ENCODE peak calls at places on chromosomes 3 and 15, in six cellular contexts. One of them, this sample, is unnamed. For H3K4me1, the result is how much of the 10 kb centered on the place peaks cover.

GRCh38 chr3:132783152-132783551 is 60.9 kb upstream of the NPHP3 start:
- DNase-seq in body of pancreas: no peak
- DNase-seq in PC-9: no peak
- DNase-seq in lower lobe of right lung: no peak
- DNase-seq in left ventricle myocardium inferior: no peak
- DNase-seq in breast epithelium: no peak
- DNase-seq in this sample: no peak

GRCh38 chr3:42685363-42685881 is at the start of gene KLHL40:
- DNase-seq in breast epithelium: no peak
- DNase-seq in body of pancreas: no peak
- DNase-seq in PC-9: no peak
- DNase-seq in left ventricle myocardium inferior: peak
- DNase-seq in lower lobe of right lung: no peak
- DNase-seq in this sample: no peak

GRCh38 chr3:120168038-120168437 is 73.8 kb upstream of the GSK3B start:
- DNase-seq in body of pancreas: no peak
- DNase-seq in left ventricle myocardium inferior: no peak
- DNase-seq in breast epithelium: no peak
- DNase-seq in lower lobe of right lung: no peak
- DNase-seq in PC-9: no peak
- DNase-seq in this sample: no peak

GRCh38 chr3:196222876-196223595 is 6.7 kb downstream of the SLC51A start:
- DNase-seq in left ventricle myocardium inferior: no peak
- DNase-seq in breast epithelium: no peak
- DNase-seq in PC-9: no peak
- DNase-seq in lower lobe of right lung: no peak
- DNase-seq in body of pancreas: peak
- DNase-seq in this sample: no peak

GRCh38 chr3:140292154-140292553 is 357.2 kb downstream of the CLSTN2 start:
- DNase-seq in body of pancreas: no peak
- DNase-seq in left ventricle myocardium inferior: no peak
- DNase-seq in PC-9: no peak
- DNase-seq in breast epithelium: no peak
- DNase-seq in lower lobe of right lung: no peak
- DNase-seq in this sample: no peak

GRCh38 chr3:65576942-65577341 is 461.8 kb downstream of the MAGI1 start:
- DNase-seq in PC-9: no peak
- DNase-seq in breast epithelium: no peak
- DNase-seq in body of pancreas: no peak
- DNase-seq in lower lobe of right lung: no peak
- DNase-seq in left ventricle myocardium inferior: no peak
- DNase-seq in this sample: no peak

GRCh38 chr3:172155880-172156279 is 116.5 kb downstream of the FNDC3B start:
- DNase-seq in breast epithelium: no peak
- DNase-seq in body of pancreas: no peak
- DNase-seq in lower lobe of right lung: no peak
- DNase-seq in PC-9: no peak
- DNase-seq in left ventricle myocardium inferior: no peak
- DNase-seq in this sample: no peak

GRCh38 chr3:129442947-129443346 is 2.9 kb downstream of the IFT122 start:
- DNase-seq in PC-9: no peak
- DNase-seq in body of pancreas: no peak
- DNase-seq in breast epithelium: no peak
- DNase-seq in left ventricle myocardium inferior: no peak
- DNase-seq in lower lobe of right lung: no peak
- DNase-seq in this sample: no peak

GRCh38 chr3:111299070-111299672 is 227.6 kb downstream of the NECTIN3 start:
- DNase-seq in breast epithelium: no peak
- DNase-seq in lower lobe of right lung: no peak
- DNase-seq in PC-9: no peak
- DNase-seq in body of pancreas: no peak
- DNase-seq in left ventricle myocardium inferior: no peak
- DNase-seq in this sample: no peak

GRCh38 chr3:194323785-194324735 is 27.1 kb downstream of the CPN2 start:
- DNase-seq in breast epithelium: peak
- DNase-seq in body of pancreas: peak
- DNase-seq in lower lobe of right lung: no peak
- DNase-seq in left ventricle myocardium inferior: peak
- DNase-seq in PC-9: peak
- DNase-seq in this sample: no peak

GRCh38 chr15:95174880-95175279 is 943.5 kb downstream of the MCTP2 start:
- DNase-seq in left ventricle myocardium inferior: no peak
- DNase-seq in body of pancreas: no peak
- DNase-seq in lower lobe of right lung: no peak
- DNase-seq in PC-9: no peak
- DNase-seq in breast epithelium: no peak
- DNase-seq in this sample: no peak

GRCh38 chr3:186598108-186598784 is 14.6 kb upstream of the AHSG start:
- DNase-seq in PC-9: no peak
- DNase-seq in breast epithelium: no peak
- DNase-seq in left ventricle myocardium inferior: peak
- DNase-seq in body of pancreas: peak
- DNase-seq in lower lobe of right lung: no peak
- DNase-seq in this sample: peak

GRCh38 chr3:159583662-159584061 is 405.0 kb upstream of the IL12A start:
- DNase-seq in lower lobe of right lung: no peak
- DNase-seq in breast epithelium: no peak
- DNase-seq in left ventricle myocardium inferior: no peak
- DNase-seq in body of pancreas: no peak
- DNase-seq in PC-9: no peak
- DNase-seq in this sample: no peak

GRCh38 chr15:65476942-65477341 is 40.5 kb downstream of the DPP8 start:
- DNase-seq in breast epithelium: no peak
- DNase-seq in lower lobe of right lung: no peak
- DNase-seq in body of pancreas: no peak
- DNase-seq in left ventricle myocardium inferior: no peak
- DNase-seq in PC-9: no peak
- DNase-seq in this sample: no peak

GRCh38 chr15:81315452-81316203 is 8.3 kb downstream of the STARD5 start:
- DNase-seq in PC-9: no peak
- DNase-seq in lower lobe of right lung: no peak
- DNase-seq in left ventricle myocardium inferior: no peak
- DNase-seq in breast epithelium: no peak
- DNase-seq in body of pancreas: no peak
- DNase-seq in this sample: no peak

GRCh38 chr15:72982750-72983149 is 69.5 kb upstream of the NEO1 start:
- DNase-seq in PC-9: no peak
- DNase-seq in lower lobe of right lung: no peak
- DNase-seq in left ventricle myocardium inferior: no peak
- DNase-seq in breast epithelium: no peak
- DNase-seq in body of pancreas: no peak
- DNase-seq in this sample: no peak

GRCh38 chr3:31132132-31132769 is 237.8 kb upstream of the GADL1 start:
- DNase-seq in lower lobe of right lung: no peak
- DNase-seq in body of pancreas: no peak
- DNase-seq in breast epithelium: no peak
- DNase-seq in left ventricle myocardium inferior: no peak
- DNase-seq in PC-9: no peak
- DNase-seq in this sample: no peak

GRCh38 chr3:8966150-8966819 is 3.0 kb upstream of the RAD18 start:
- DNase-seq in breast epithelium: no peak
- DNase-seq in body of pancreas: no peak
- DNase-seq in lower lobe of right lung: no peak
- DNase-seq in left ventricle myocardium inferior: no peak
- DNase-seq in PC-9: no peak
- DNase-seq in this sample: no peak

GRCh38 chr3:150255416-150255815 is 152.7 kb upstream of the TSC22D2 start:
- DNase-seq in lower lobe of right lung: no peak
- DNase-seq in left ventricle myocardium inferior: peak
- DNase-seq in PC-9: no peak
- DNase-seq in body of pancreas: peak
- DNase-seq in breast epithelium: no peak
- DNase-seq in this sample: no peak

GRCh38 chr3:94336076-94336741 is 273.3 kb downstream of the NSUN3 start:
- DNase-seq in lower lobe of right lung: no peak
- DNase-seq in PC-9: no peak
- DNase-seq in left ventricle myocardium inferior: no peak
- DNase-seq in body of pancreas: no peak
- DNase-seq in breast epithelium: no peak
- DNase-seq in this sample: no peak

GRCh38 chr3:42043116-42043796 is 47.9 kb upstream of the TRAK1 start:
- DNase-seq in breast epithelium: no peak
- DNase-seq in lower lobe of right lung: no peak
- DNase-seq in left ventricle myocardium inferior: peak
- DNase-seq in body of pancreas: peak
- DNase-seq in PC-9: peak
- DNase-seq in this sample: no peak

GRCh38 chr3:191253089-191253799 is 54.2 kb downstream of the OSTN start:
- DNase-seq in body of pancreas: no peak
- DNase-seq in lower lobe of right lung: no peak
- DNase-seq in breast epithelium: no peak
- DNase-seq in PC-9: no peak
- DNase-seq in left ventricle myocardium inferior: no peak
- DNase-seq in this sample: no peak
- H3K4me3 ChIP-seq in body of pancreas: no peak
- H3K4me3 ChIP-seq in lower lobe of right lung: no peak
- H3K4me3 ChIP-seq in breast epithelium: no peak
- H3K4me3 ChIP-seq in PC-9: no peak
- H3K4me3 ChIP-seq in left ventricle myocardium inferior: no peak
- H3K4me3 ChIP-seq in this sample: no peak

GRCh38 chr3:108322352-108322751 is 26.0 kb downstream of the HHLA2 start:
- DNase-seq in body of pancreas: no peak
- DNase-seq in lower lobe of right lung: no peak
- DNase-seq in left ventricle myocardium inferior: no peak
- DNase-seq in PC-9: no peak
- DNase-seq in breast epithelium: no peak
- DNase-seq in this sample: no peak
- TF ChIP-seq CTCF in body of pancreas: no peak
- TF ChIP-seq CTCF in lower lobe of right lung: no peak
- TF ChIP-seq CTCF in left ventricle myocardium inferior: no peak
- TF ChIP-seq CTCF in PC-9: no peak
- TF ChIP-seq CTCF in breast epithelium: no peak
- TF ChIP-seq CTCF in this sample: no peak

DNA sequence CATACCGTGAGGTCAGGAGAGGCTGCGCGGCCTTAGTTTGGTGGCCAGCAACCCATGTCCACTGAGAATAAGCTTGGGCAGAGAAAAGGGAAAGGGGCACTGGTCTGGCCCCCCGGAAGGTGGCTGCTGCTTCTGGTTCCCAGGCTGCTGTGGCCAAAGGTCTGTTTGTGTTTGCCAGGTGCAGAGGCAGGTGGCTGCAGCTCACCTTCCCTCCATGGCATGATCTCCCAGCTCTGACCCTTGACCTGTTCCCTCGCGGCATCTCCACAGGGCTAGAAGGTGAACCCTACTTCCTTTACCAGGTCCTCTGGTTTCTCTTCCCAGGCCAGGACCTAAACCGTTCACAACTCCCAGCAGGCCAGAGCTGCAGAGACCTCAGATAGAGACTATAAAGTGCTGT is 13.8 kb downstream of the VPS18 start:
- DNase-seq in PC-9: no peak
- DNase-seq in breast epithelium: no peak
- DNase-seq in left ventricle myocardium inferior: no peak
- DNase-seq in lower lobe of right lung: no peak
- DNase-seq in body of pancreas: no peak
- DNase-seq in this sample: no peak
- H3K4me1 ChIP-seq in PC-9: under half
- H3K4me1 ChIP-seq in breast epithelium: under half
- H3K4me1 ChIP-seq in left ventricle myocardium inferior: half or more
- H3K4me1 ChIP-seq in lower lobe of right lung: half or more
- H3K4me1 ChIP-seq in body of pancreas: under half
- H3K4me1 ChIP-seq in this sample: under half

GRCh38 chr3:33644598-33644997 is 73.5 kb downstream of the CLASP2 start:
- DNase-seq in body of pancreas: no peak
- DNase-seq in PC-9: no peak
- DNase-seq in left ventricle myocardium inferior: no peak
- DNase-seq in breast epithelium: no peak
- DNase-seq in lower lobe of right lung: no peak
- DNase-seq in this sample: no peak
- H3K4me3 ChIP-seq in body of pancreas: no peak
- H3K4me3 ChIP-seq in PC-9: no peak
- H3K4me3 ChIP-seq in left ventricle myocardium inferior: no peak
- H3K4me3 ChIP-seq in breast epithelium: no peak
- H3K4me3 ChIP-seq in lower lobe of right lung: no peak
- H3K4me3 ChIP-seq in this sample: no peak

GRCh38 chr3:161413127-161413854 is 42.0 kb upstream of the SPTSSB start:
- DNase-seq in body of pancreas: peak
- DNase-seq in PC-9: no peak
- DNase-seq in left ventricle myocardium inferior: peak
- DNase-seq in breast epithelium: peak
- DNase-seq in lower lobe of right lung: no peak
- DNase-seq in this sample: no peak
- TF ChIP-seq CTCF in body of pancreas: no peak
- TF ChIP-seq CTCF in PC-9: no peak
- TF ChIP-seq CTCF in left ventricle myocardium inferior: no peak
- TF ChIP-seq CTCF in breast epithelium: no peak
- TF ChIP-seq CTCF in lower lobe of right lung: no peak
- TF ChIP-seq CTCF in this sample: no peak

GRCh38 chr15:79090487-79091203 is at the start of gene RASGRF1:
- DNase-seq in body of pancreas: peak
- DNase-seq in lower lobe of right lung: no peak
- DNase-seq in left ventricle myocardium inferior: no peak
- DNase-seq in breast epithelium: no peak
- DNase-seq in PC-9: no peak
- DNase-seq in this sample: no peak

GRCh38 chr15:79092382-79092781 is 1.8 kb upstream of the RASGRF1 start:
- DNase-seq in breast epithelium: no peak
- DNase-seq in left ventricle myocardium inferior: no peak
- DNase-seq in PC-9: no peak
- DNase-seq in lower lobe of right lung: no peak
- DNase-seq in body of pancreas: no peak
- DNase-seq in this sample: no peak

GRCh38 chr15:79093352-79093935 is 2.9 kb upstream of the RASGRF1 start:
- DNase-seq in breast epithelium: no peak
- DNase-seq in left ventricle myocardium inferior: no peak
- DNase-seq in body of pancreas: no peak
- DNase-seq in lower lobe of right lung: no peak
- DNase-seq in PC-9: no peak
- DNase-seq in this sample: no peak

GRCh38 chr15:79091204-79091867 is 756 bp upstream of the RASGRF1 start:
- DNase-seq in lower lobe of right lung: no peak
- DNase-seq in PC-9: no peak
- DNase-seq in breast epithelium: no peak
- DNase-seq in body of pancreas: peak
- DNase-seq in left ventricle myocardium inferior: no peak
- DNase-seq in this sample: peak

GRCh38 chr15:79094611-79095021 is 4.0 kb upstream of the RASGRF1 start:
- DNase-seq in left ventricle myocardium inferior: no peak
- DNase-seq in breast epithelium: no peak
- DNase-seq in body of pancreas: no peak
- DNase-seq in PC-9: no peak
- DNase-seq in lower lobe of right lung: no peak
- DNase-seq in this sample: peak
- H3K4me1 ChIP-seq in left ventricle myocardium inferior: under half
- H3K4me1 ChIP-seq in breast epithelium: under half
- H3K4me1 ChIP-seq in body of pancreas: under half
- H3K4me1 ChIP-seq in PC-9: under half
- H3K4me1 ChIP-seq in lower lobe of right lung: under half
- H3K4me1 ChIP-seq in this sample: under half

GRCh38 chr3:21331321-21331720 is 419.7 kb downstream of the ZNF385D start:
- DNase-seq in PC-9: no peak
- DNase-seq in breast epithelium: no peak
- DNase-seq in lower lobe of right lung: no peak
- DNase-seq in left ventricle myocardium inferior: no peak
- DNase-seq in body of pancreas: no peak
- DNase-seq in this sample: no peak
- H3K4me3 ChIP-seq in PC-9: no peak
- H3K4me3 ChIP-seq in breast epithelium: no peak
- H3K4me3 ChIP-seq in lower lobe of right lung: no peak
- H3K4me3 ChIP-seq in left ventricle myocardium inferior: no peak
- H3K4me3 ChIP-seq in body of pancreas: no peak
- H3K4me3 ChIP-seq in this sample: no peak